ENCODE peak calls at places on chromosomes 1 and 21, in five cellular contexts. C, U, I, Y and P are unnamed samples.

GRCh38 chr21:42465008-42465878 is 30.8 kb downstream of the RSPH1 start:
- DNase-seq in Y (no peak), U (peak; percentile 57), I (no peak), C (no peak), P (no peak)

GRCh38 chr1:27602510-27603319 is 1.2 kb downstream of the AHDC1 start:
- DNase-seq in U (peak; percentile 76), Y (peak; percentile 38), C (no peak), I (peak; percentile 28), P (no peak)

GRCh38 chr1:38872401-38873026 is 634 bp downstream of the MYCBP start:
- DNase-seq in I (no peak), C (no peak), Y (no peak), U (no peak), P (no peak)

GRCh38 chr21:35896060-35896459 is 164.3 kb downstream of the SETD4 start:
- DNase-seq in Y (no peak), I (no peak), U (no peak), C (no peak), P (no peak)

GRCh38 chr21:43321611-43322010 is 105.3 kb downstream of the SIK1 start:
- DNase-seq in C (no peak), U (no peak), Y (no peak), I (no peak), P (no peak)

GRCh38 chr21:44438531-44439210 is 16.6 kb upstream of the LRRC3 start:
- DNase-seq in Y (no peak), I (no peak), U (peak; percentile 39), C (no peak), P (no peak)

GRCh38 chr1:116954450-116954849 is 44.7 kb downstream of the PTGFRN start:
- DNase-seq in U (no peak), I (no peak), Y (no peak), C (peak; percentile 11), P (no peak)

GRCh38 chr1:98914547-98914946 is 90.1 kb downstream of the PLPPR5 start:
- DNase-seq in U (no peak), Y (no peak), I (no peak), C (no peak), P (no peak)

GRCh38 chr21:38979271-38980196 is 173.8 kb downstream of the ETS2 start:
- DNase-seq in U (no peak), Y (no peak), C (no peak), I (no peak), P (no peak)